ENCODE peak calls at places on chromosomes 12 and 14, in ten cellular contexts. T, G, B, A, Y, W, K, L, X and J are unnamed samples.

GRCh38 chr12:78562358-78563205 is 302.0 kb upstream of the SYT1 start:
- DNase-seq in T (peak; percentile 81), G (no peak), B (peak; percentile 1), A (no peak), Y (no peak), W (peak; percentile 51), K (no peak), L (no peak), X (no peak), J (no peak)

GRCh38 chr12:1502441-1502785 is 92.0 kb downstream of the FBXL14 start:
- DNase-seq in T (peak; percentile 31), G (no peak), B (no peak), A (peak; percentile 27), Y (no peak), W (peak; percentile 52), K (no peak), L (no peak), X (no peak), J (no peak)

GRCh38 chr14:102785598-102785963 is 8.3 kb downstream of the TRAF3 start:
- DNase-seq in T (no peak), G (no peak), B (no peak), A (no peak), Y (no peak), W (no peak), K (no peak), L (no peak), X (no peak), J (no peak)

GRCh38 chr14:81465507-81466228 is 65.5 kb upstream of the STON2 start:
- DNase-seq in T (no peak), G (no peak), B (no peak), A (no peak), Y (no peak), W (no peak), K (no peak), L (no peak), X (no peak), J (no peak)

GRCh38 chr12:97854477-97854876 is 391.9 kb downstream of the RMST start:
- DNase-seq in T (no peak), G (no peak), B (no peak), A (no peak), Y (no peak), W (no peak), K (no peak), L (no peak), X (no peak), J (no peak)

GRCh38 chr12:89040146-89040964 is 311.9 kb downstream of the DUSP6 start:
- DNase-seq in T (no peak), G (peak; percentile 33), B (no peak), A (no peak), Y (peak; percentile 35), W (no peak), K (no peak), L (peak; percentile 86), X (no peak), J (no peak)

GRCh38 chr14:102063092-102063807 is 23.6 kb downstream of the HSP90AA1 start:
- DNase-seq in T (peak; percentile 93), G (peak; percentile 90), B (peak; percentile 83), A (peak; percentile 87), Y (peak; percentile 44), W (peak; percentile 57), K (peak; percentile 55), L (peak; percentile 51), X (peak; percentile 90), J (peak; percentile 45)

GRCh38 chr12:3933819-3934192 is 60.6 kb upstream of the PARP11 start:
- DNase-seq in T (no peak), G (no peak), B (no peak), A (no peak), Y (no peak), W (no peak), K (no peak), L (no peak), X (no peak), J (no peak)

GRCh38 chr14:106141242-106142220 is 615.1 kb downstream of the TMEM121 start:
- DNase-seq in T (no peak), G (no peak), B (no peak), A (no peak), Y (peak; percentile 22), W (no peak), K (no peak), L (peak; percentile 67), X (no peak), J (no peak)

GRCh38 chr14:29039171-29039570 is 272.6 kb downstream of the FOXG1 start:
- DNase-seq in T (no peak), G (no peak), B (no peak), A (no peak), Y (no peak), W (no peak), K (no peak), L (no peak), X (no peak), J (no peak)

GRCh38 chr12:106107566-106107965 is 31.2 kb downstream of the NUAK1 start:
- DNase-seq in T (no peak), G (no peak), B (no peak), A (peak; percentile 42), Y (no peak), W (no peak), K (no peak), L (no peak), X (no peak), J (no peak)

GRCh38 chr12:114682101-114682919 is 1.7 kb downstream of the TBX3 start:
- DNase-seq in T (no peak), G (no peak), B (no peak), A (no peak), Y (no peak), W (no peak), K (no peak), L (no peak), X (no peak), J (no peak)

GRCh38 chr12:122491991-122492390 is 8.7 kb downstream of the ZCCHC8 start:
- DNase-seq in T (no peak), G (no peak), B (peak; percentile 89), A (no peak), Y (no peak), W (no peak), K (no peak), L (no peak), X (no peak), J (no peak)

GRCh38 chr14:47040490-47040889 is 388.9 kb upstream of the RPL10L start:
- DNase-seq in T (peak; percentile 62), G (no peak), B (peak; percentile 3), A (peak; percentile 65), Y (no peak), W (peak; percentile 34), K (no peak), L (no peak), X (no peak), J (peak; percentile 2)

GRCh38 chr12:66516133-66516532 is 162.7 kb downstream of the GRIP1 start:
- DNase-seq in T (no peak), G (no peak), B (no peak), A (no peak), Y (no peak), W (no peak), K (no peak), L (no peak), X (no peak), J (no peak)

GRCh38 chr12:118060301-118061010 is 523 bp downstream of the WSB2 start:
- DNase-seq in T (peak; percentile 76), G (peak; percentile 63), B (no peak), A (peak; percentile 70), Y (no peak), W (no peak), K (no peak), L (no peak), X (peak; percentile 62), J (no peak)

GRCh38 chr12:4267904-4268548 is 5.5 kb upstream of the CCND2 start:
- DNase-seq in T (peak; percentile 62), G (no peak), B (no peak), A (no peak), Y (no peak), W (peak; percentile 36), K (no peak), L (no peak), X (no peak), J (no peak)

GRCh38 chr12:102535306-102535705 is 54.9 kb upstream of the IGF1 start:
- DNase-seq in T (no peak), G (no peak), B (no peak), A (no peak), Y (no peak), W (no peak), K (no peak), L (no peak), X (no peak), J (no peak)

GRCh38 chr14:37197421-37198272 is at the start of gene MIPOL1:
- DNase-seq in T (peak; percentile 94), G (peak; percentile 88), B (peak; percentile 79), A (peak; percentile 95), Y (peak; percentile 1), W (peak; percentile 90), K (peak; percentile 76), L (no peak), X (peak; percentile 90), J (peak; percentile 55)

GRCh38 chr14:78240567-78240966 is 70.4 kb downstream of the NRXN3 start:
- DNase-seq in T (peak; percentile 85), G (no peak), B (no peak), A (no peak), Y (no peak), W (peak; percentile 52), K (no peak), L (no peak), X (no peak), J (no peak)

GRCh38 chr14:21023817-21024667 is 819 bp downstream of the NDRG2 start:
- DNase-seq in T (peak; percentile 23), G (peak; percentile 35), B (peak; percentile 59), A (peak; percentile 27), Y (no peak), W (no peak), K (no peak), L (no peak), X (no peak), J (no peak)

GRCh38 chr14:31025335-31026075 is at the start of gene AP4S1:
- DNase-seq in T (peak; percentile 76), G (peak; percentile 36), B (peak; percentile 57), A (peak; percentile 65), Y (peak; percentile 23), W (peak; percentile 29), K (no peak), L (peak; percentile 11), X (peak; percentile 46), J (peak; percentile 5)

GRCh38 chr14:99039316-99040041 is 232.5 kb downstream of the BCL11B start:
- DNase-seq in T (no peak), G (peak; percentile 18), B (no peak), A (no peak), Y (no peak), W (no peak), K (no peak), L (no peak), X (no peak), J (no peak)

GRCh38 chr12:29552994-29553748 is 55.7 kb upstream of the OVCH1 start:
- DNase-seq in T (no peak), G (no peak), B (no peak), A (no peak), Y (no peak), W (no peak), K (no peak), L (no peak), X (no peak), J (no peak)

GRCh38 chr12:52338241-52338960 is 17.2 kb upstream of the KRT83 start:
- DNase-seq in T (no peak), G (no peak), B (no peak), A (no peak), Y (no peak), W (peak; percentile 59), K (no peak), L (no peak), X (no peak), J (no peak)

GRCh38 chr12:29569392-29569791 is 71.9 kb upstream of the OVCH1 start:
- DNase-seq in T (no peak), G (no peak), B (no peak), A (no peak), Y (no peak), W (peak; percentile 40), K (no peak), L (no peak), X (no peak), J (no peak)